ENCODE peak calls at places on chromosomes 12 and 14, in ten cellular contexts. One of them, this sample, is unnamed.

GRCh38 chr14:68627868-68628604 is 164.8 kb downstream of the ZFP36L1 start:
- DNase-seq in aorta: peak; percentile 63
- DNase-seq in IMR-90: no peak
- DNase-seq in activated T-helper 1 cell treated with anti-CD3 and anti-CD28 coated beads, Interleukin-2, amount 50 U/mL, for 16 hours: peak; percentile 35
- DNase-seq in DMS 273 treated with DMSO at 0.1 percent for 48 hours: no peak
- DNase-seq in WTC11: peak; percentile 88
- DNase-seq in activated naive CD4-positive, alpha-beta T cell treated with Interleukin-2 at 50 U/mL for 16 hours: peak; percentile 55
- DNase-seq in B cell: peak; percentile 83
- DNase-seq in NCI-H2081: no peak
- DNase-seq in astrocyte of the spinal cord: no peak
- DNase-seq in this sample: peak; percentile 91

GRCh38 chr14:72755766-72756165 is 138.1 kb downstream of the DPF3 start:
- DNase-seq in aorta: no peak
- DNase-seq in IMR-90: peak; percentile 19
- DNase-seq in activated T-helper 1 cell treated with anti-CD3 and anti-CD28 coated beads, Interleukin-2, amount 50 U/mL, for 16 hours: no peak
- DNase-seq in DMS 273 treated with DMSO at 0.1 percent for 48 hours: no peak
- DNase-seq in WTC11: no peak
- DNase-seq in activated naive CD4-positive, alpha-beta T cell treated with Interleukin-2 at 50 U/mL for 16 hours: no peak
- DNase-seq in B cell: no peak
- DNase-seq in NCI-H2081: no peak
- DNase-seq in astrocyte of the spinal cord: no peak
- DNase-seq in this sample: no peak

GRCh38 chr12:108349245-108349644 is 10.1 kb upstream of the CMKLR1 start:
- DNase-seq in aorta: peak; percentile 77
- DNase-seq in IMR-90: no peak
- DNase-seq in activated T-helper 1 cell treated with anti-CD3 and anti-CD28 coated beads, Interleukin-2, amount 50 U/mL, for 16 hours: no peak
- DNase-seq in DMS 273 treated with DMSO at 0.1 percent for 48 hours: no peak
- DNase-seq in WTC11: no peak
- DNase-seq in activated naive CD4-positive, alpha-beta T cell treated with Interleukin-2 at 50 U/mL for 16 hours: no peak
- DNase-seq in B cell: no peak
- DNase-seq in NCI-H2081: no peak
- DNase-seq in astrocyte of the spinal cord: peak; percentile 56
- DNase-seq in this sample: no peak

GRCh38 chr14:42222924-42223471 is 616.3 kb downstream of the LRFN5 start:
- DNase-seq in aorta: no peak
- DNase-seq in IMR-90: peak; percentile 83
- DNase-seq in activated T-helper 1 cell treated with anti-CD3 and anti-CD28 coated beads, Interleukin-2, amount 50 U/mL, for 16 hours: no peak
- DNase-seq in DMS 273 treated with DMSO at 0.1 percent for 48 hours: peak; percentile 97
- DNase-seq in WTC11: no peak
- DNase-seq in activated naive CD4-positive, alpha-beta T cell treated with Interleukin-2 at 50 U/mL for 16 hours: no peak
- DNase-seq in B cell: peak; percentile 11
- DNase-seq in NCI-H2081: peak; percentile 28
- DNase-seq in astrocyte of the spinal cord: peak; percentile 82
- DNase-seq in this sample: no peak

GRCh38 chr12:79886917-79887519 is 47.9 kb downstream of the PPP1R12A start:
- DNase-seq in aorta: no peak
- DNase-seq in IMR-90: peak; percentile 66
- DNase-seq in activated T-helper 1 cell treated with anti-CD3 and anti-CD28 coated beads, Interleukin-2, amount 50 U/mL, for 16 hours: no peak
- DNase-seq in DMS 273 treated with DMSO at 0.1 percent for 48 hours: no peak
- DNase-seq in WTC11: no peak
- DNase-seq in activated naive CD4-positive, alpha-beta T cell treated with Interleukin-2 at 50 U/mL for 16 hours: no peak
- DNase-seq in B cell: peak; percentile 10
- DNase-seq in NCI-H2081: peak; percentile 63
- DNase-seq in astrocyte of the spinal cord: peak; percentile 72
- DNase-seq in this sample: peak; percentile 9

GRCh38 chr14:29521526-29522137 is 406.0 kb downstream of the PRKD1 start:
- DNase-seq in aorta: no peak
- DNase-seq in IMR-90: peak; percentile 6
- DNase-seq in activated T-helper 1 cell treated with anti-CD3 and anti-CD28 coated beads, Interleukin-2, amount 50 U/mL, for 16 hours: no peak
- DNase-seq in DMS 273 treated with DMSO at 0.1 percent for 48 hours: no peak
- DNase-seq in WTC11: peak; percentile 51
- DNase-seq in activated naive CD4-positive, alpha-beta T cell treated with Interleukin-2 at 50 U/mL for 16 hours: no peak
- DNase-seq in B cell: no peak
- DNase-seq in NCI-H2081: peak; percentile 63
- DNase-seq in astrocyte of the spinal cord: no peak
- DNase-seq in this sample: no peak

GRCh38 chr14:68131907-68132306 is 312.3 kb downstream of the RAD51B start:
- DNase-seq in aorta: no peak
- DNase-seq in IMR-90: no peak
- DNase-seq in activated T-helper 1 cell treated with anti-CD3 and anti-CD28 coated beads, Interleukin-2, amount 50 U/mL, for 16 hours: no peak
- DNase-seq in DMS 273 treated with DMSO at 0.1 percent for 48 hours: no peak
- DNase-seq in WTC11: no peak
- DNase-seq in activated naive CD4-positive, alpha-beta T cell treated with Interleukin-2 at 50 U/mL for 16 hours: no peak
- DNase-seq in B cell: no peak
- DNase-seq in NCI-H2081: no peak
- DNase-seq in astrocyte of the spinal cord: no peak
- DNase-seq in this sample: no peak

GRCh38 chr12:130818381-130819247 is 20.4 kb downstream of the STX2 start:
- DNase-seq in aorta: peak; percentile 73
- DNase-seq in IMR-90: no peak
- DNase-seq in activated T-helper 1 cell treated with anti-CD3 and anti-CD28 coated beads, Interleukin-2, amount 50 U/mL, for 16 hours: peak; percentile 71
- DNase-seq in DMS 273 treated with DMSO at 0.1 percent for 48 hours: no peak
- DNase-seq in WTC11: peak; percentile 90
- DNase-seq in activated naive CD4-positive, alpha-beta T cell treated with Interleukin-2 at 50 U/mL for 16 hours: peak; percentile 81
- DNase-seq in B cell: peak; percentile 98
- DNase-seq in NCI-H2081: peak; percentile 45
- DNase-seq in astrocyte of the spinal cord: peak; percentile 17
- DNase-seq in this sample: peak; percentile 86

GRCh38 chr12:121769831-121770301 is 23.6 kb downstream of the RHOF start:
- DNase-seq in aorta: no peak
- DNase-seq in IMR-90: no peak
- DNase-seq in activated T-helper 1 cell treated with anti-CD3 and anti-CD28 coated beads, Interleukin-2, amount 50 U/mL, for 16 hours: no peak
- DNase-seq in DMS 273 treated with DMSO at 0.1 percent for 48 hours: no peak
- DNase-seq in WTC11: no peak
- DNase-seq in activated naive CD4-positive, alpha-beta T cell treated with Interleukin-2 at 50 U/mL for 16 hours: no peak
- DNase-seq in B cell: no peak
- DNase-seq in NCI-H2081: no peak
- DNase-seq in astrocyte of the spinal cord: no peak
- DNase-seq in this sample: no peak

GRCh38 chr12:70994217-70994788 is 73.8 kb upstream of the PTPRR start:
- DNase-seq in aorta: no peak
- DNase-seq in IMR-90: peak; percentile 42
- DNase-seq in activated T-helper 1 cell treated with anti-CD3 and anti-CD28 coated beads, Interleukin-2, amount 50 U/mL, for 16 hours: no peak
- DNase-seq in DMS 273 treated with DMSO at 0.1 percent for 48 hours: no peak
- DNase-seq in WTC11: no peak
- DNase-seq in activated naive CD4-positive, alpha-beta T cell treated with Interleukin-2 at 50 U/mL for 16 hours: no peak
- DNase-seq in B cell: no peak
- DNase-seq in NCI-H2081: peak; percentile 59
- DNase-seq in astrocyte of the spinal cord: peak; percentile 87
- DNase-seq in this sample: no peak

GRCh38 chr12:103912069-103912468 is 18.1 kb upstream of the HSP90B1 start:
- DNase-seq in aorta: no peak
- DNase-seq in IMR-90: no peak
- DNase-seq in activated T-helper 1 cell treated with anti-CD3 and anti-CD28 coated beads, Interleukin-2, amount 50 U/mL, for 16 hours: no peak
- DNase-seq in DMS 273 treated with DMSO at 0.1 percent for 48 hours: no peak
- DNase-seq in WTC11: no peak
- DNase-seq in activated naive CD4-positive, alpha-beta T cell treated with Interleukin-2 at 50 U/mL for 16 hours: no peak
- DNase-seq in B cell: no peak
- DNase-seq in NCI-H2081: no peak
- DNase-seq in astrocyte of the spinal cord: no peak
- DNase-seq in this sample: no peak

GRCh38 chr14:98622208-98623051 is 649.6 kb downstream of the BCL11B start:
- DNase-seq in aorta: no peak
- DNase-seq in IMR-90: no peak
- DNase-seq in activated T-helper 1 cell treated with anti-CD3 and anti-CD28 coated beads, Interleukin-2, amount 50 U/mL, for 16 hours: no peak
- DNase-seq in DMS 273 treated with DMSO at 0.1 percent for 48 hours: no peak
- DNase-seq in WTC11: no peak
- DNase-seq in activated naive CD4-positive, alpha-beta T cell treated with Interleukin-2 at 50 U/mL for 16 hours: no peak
- DNase-seq in B cell: no peak
- DNase-seq in NCI-H2081: no peak
- DNase-seq in astrocyte of the spinal cord: peak; percentile 30
- DNase-seq in this sample: no peak

GRCh38 chr12:2555487-2556082 is 239.2 kb upstream of the FKBP4 start:
- DNase-seq in aorta: no peak
- DNase-seq in IMR-90: no peak
- DNase-seq in activated T-helper 1 cell treated with anti-CD3 and anti-CD28 coated beads, Interleukin-2, amount 50 U/mL, for 16 hours: no peak
- DNase-seq in DMS 273 treated with DMSO at 0.1 percent for 48 hours: peak; percentile 0
- DNase-seq in WTC11: no peak
- DNase-seq in activated naive CD4-positive, alpha-beta T cell treated with Interleukin-2 at 50 U/mL for 16 hours: no peak
- DNase-seq in B cell: no peak
- DNase-seq in NCI-H2081: peak; percentile 82
- DNase-seq in astrocyte of the spinal cord: no peak
- DNase-seq in this sample: no peak

GRCh38 chr14:52338282-52338681 is 24.2 kb downstream of the PTGER2 start:
- DNase-seq in aorta: no peak
- DNase-seq in IMR-90: peak; percentile 70
- DNase-seq in activated T-helper 1 cell treated with anti-CD3 and anti-CD28 coated beads, Interleukin-2, amount 50 U/mL, for 16 hours: no peak
- DNase-seq in DMS 273 treated with DMSO at 0.1 percent for 48 hours: no peak
- DNase-seq in WTC11: no peak
- DNase-seq in activated naive CD4-positive, alpha-beta T cell treated with Interleukin-2 at 50 U/mL for 16 hours: no peak
- DNase-seq in B cell: no peak
- DNase-seq in NCI-H2081: no peak
- DNase-seq in astrocyte of the spinal cord: peak; percentile 61
- DNase-seq in this sample: no peak

GRCh38 chr14:24274101-24274543 is 2.7 kb upstream of the RABGGTA start:
- DNase-seq in aorta: no peak
- DNase-seq in IMR-90: peak; percentile 31
- DNase-seq in activated T-helper 1 cell treated with anti-CD3 and anti-CD28 coated beads, Interleukin-2, amount 50 U/mL, for 16 hours: peak; percentile 30
- DNase-seq in DMS 273 treated with DMSO at 0.1 percent for 48 hours: no peak
- DNase-seq in WTC11: no peak
- DNase-seq in activated naive CD4-positive, alpha-beta T cell treated with Interleukin-2 at 50 U/mL for 16 hours: peak; percentile 47
- DNase-seq in B cell: peak; percentile 71
- DNase-seq in NCI-H2081: no peak
- DNase-seq in astrocyte of the spinal cord: no peak
- DNase-seq in this sample: no peak

GRCh38 chr12:103793046-103793445 is 48.0 kb downstream of the NT5DC3 start:
- DNase-seq in aorta: no peak
- DNase-seq in IMR-90: no peak
- DNase-seq in activated T-helper 1 cell treated with anti-CD3 and anti-CD28 coated beads, Interleukin-2, amount 50 U/mL, for 16 hours: no peak
- DNase-seq in DMS 273 treated with DMSO at 0.1 percent for 48 hours: no peak
- DNase-seq in WTC11: no peak
- DNase-seq in activated naive CD4-positive, alpha-beta T cell treated with Interleukin-2 at 50 U/mL for 16 hours: no peak
- DNase-seq in B cell: no peak
- DNase-seq in NCI-H2081: no peak
- DNase-seq in astrocyte of the spinal cord: no peak
- DNase-seq in this sample: no peak

GRCh38 chr12:47321436-47321835 is 241.7 kb upstream of the AMIGO2 start:
- DNase-seq in aorta: no peak
- DNase-seq in IMR-90: no peak
- DNase-seq in activated T-helper 1 cell treated with anti-CD3 and anti-CD28 coated beads, Interleukin-2, amount 50 U/mL, for 16 hours: no peak
- DNase-seq in DMS 273 treated with DMSO at 0.1 percent for 48 hours: no peak
- DNase-seq in WTC11: no peak
- DNase-seq in activated naive CD4-positive, alpha-beta T cell treated with Interleukin-2 at 50 U/mL for 16 hours: no peak
- DNase-seq in B cell: no peak
- DNase-seq in NCI-H2081: no peak
- DNase-seq in astrocyte of the spinal cord: no peak
- DNase-seq in this sample: no peak

GRCh38 chr12:837548-837947 is 85.2 kb downstream of the WNK1 start:
- DNase-seq in aorta: no peak
- DNase-seq in IMR-90: no peak
- DNase-seq in activated T-helper 1 cell treated with anti-CD3 and anti-CD28 coated beads, Interleukin-2, amount 50 U/mL, for 16 hours: no peak
- DNase-seq in DMS 273 treated with DMSO at 0.1 percent for 48 hours: no peak
- DNase-seq in WTC11: no peak
- DNase-seq in activated naive CD4-positive, alpha-beta T cell treated with Interleukin-2 at 50 U/mL for 16 hours: no peak
- DNase-seq in B cell: no peak
- DNase-seq in NCI-H2081: no peak
- DNase-seq in astrocyte of the spinal cord: no peak
- DNase-seq in this sample: no peak

GRCh38 chr14:73125746-73126145 is 10.6 kb upstream of the PSEN1 start:
- DNase-seq in aorta: no peak
- DNase-seq in IMR-90: no peak
- DNase-seq in activated T-helper 1 cell treated with anti-CD3 and anti-CD28 coated beads, Interleukin-2, amount 50 U/mL, for 16 hours: no peak
- DNase-seq in DMS 273 treated with DMSO at 0.1 percent for 48 hours: no peak
- DNase-seq in WTC11: no peak
- DNase-seq in activated naive CD4-positive, alpha-beta T cell treated with Interleukin-2 at 50 U/mL for 16 hours: no peak
- DNase-seq in B cell: no peak
- DNase-seq in NCI-H2081: no peak
- DNase-seq in astrocyte of the spinal cord: no peak
- DNase-seq in this sample: no peak

GRCh38 chr12:53102883-53103807 is at the start of gene SOAT2:
- DNase-seq in aorta: no peak
- DNase-seq in IMR-90: no peak
- DNase-seq in activated T-helper 1 cell treated with anti-CD3 and anti-CD28 coated beads, Interleukin-2, amount 50 U/mL, for 16 hours: peak; percentile 27
- DNase-seq in DMS 273 treated with DMSO at 0.1 percent for 48 hours: no peak
- DNase-seq in WTC11: no peak
- DNase-seq in activated naive CD4-positive, alpha-beta T cell treated with Interleukin-2 at 50 U/mL for 16 hours: peak; percentile 55
- DNase-seq in B cell: no peak
- DNase-seq in NCI-H2081: peak; percentile 46
- DNase-seq in astrocyte of the spinal cord: no peak
- DNase-seq in this sample: no peak

GRCh38 chr12:95182868-95183415 is 34.3 kb downstream of the FGD6 start:
- DNase-seq in aorta: no peak
- DNase-seq in IMR-90: peak; percentile 73
- DNase-seq in activated T-helper 1 cell treated with anti-CD3 and anti-CD28 coated beads, Interleukin-2, amount 50 U/mL, for 16 hours: no peak
- DNase-seq in DMS 273 treated with DMSO at 0.1 percent for 48 hours: no peak
- DNase-seq in WTC11: no peak
- DNase-seq in activated naive CD4-positive, alpha-beta T cell treated with Interleukin-2 at 50 U/mL for 16 hours: no peak
- DNase-seq in B cell: no peak
- DNase-seq in NCI-H2081: no peak
- DNase-seq in astrocyte of the spinal cord: peak; percentile 82
- DNase-seq in this sample: no peak

GRCh38 chr12:111093428-111094142 is 173.2 kb upstream of the MYL2 start:
- DNase-seq in aorta: no peak
- DNase-seq in IMR-90: no peak
- DNase-seq in activated T-helper 1 cell treated with anti-CD3 and anti-CD28 coated beads, Interleukin-2, amount 50 U/mL, for 16 hours: no peak
- DNase-seq in DMS 273 treated with DMSO at 0.1 percent for 48 hours: no peak
- DNase-seq in WTC11: no peak
- DNase-seq in activated naive CD4-positive, alpha-beta T cell treated with Interleukin-2 at 50 U/mL for 16 hours: peak; percentile 7
- DNase-seq in B cell: peak; percentile 59
- DNase-seq in NCI-H2081: no peak
- DNase-seq in astrocyte of the spinal cord: no peak
- DNase-seq in this sample: no peak

GRCh38 chr12:25590021-25590721 is 37.1 kb upstream of the LMNTD1 start:
- DNase-seq in aorta: no peak
- DNase-seq in IMR-90: no peak
- DNase-seq in activated T-helper 1 cell treated with anti-CD3 and anti-CD28 coated beads, Interleukin-2, amount 50 U/mL, for 16 hours: no peak
- DNase-seq in DMS 273 treated with DMSO at 0.1 percent for 48 hours: no peak
- DNase-seq in WTC11: no peak
- DNase-seq in activated naive CD4-positive, alpha-beta T cell treated with Interleukin-2 at 50 U/mL for 16 hours: no peak
- DNase-seq in B cell: no peak
- DNase-seq in NCI-H2081: no peak
- DNase-seq in astrocyte of the spinal cord: no peak
- DNase-seq in this sample: no peak

GRCh38 chr12:56169225-56169759 is 11.1 kb downstream of the MYL6 start:
- DNase-seq in aorta: peak; percentile 9
- DNase-seq in IMR-90: no peak
- DNase-seq in activated T-helper 1 cell treated with anti-CD3 and anti-CD28 coated beads, Interleukin-2, amount 50 U/mL, for 16 hours: no peak
- DNase-seq in DMS 273 treated with DMSO at 0.1 percent for 48 hours: no peak
- DNase-seq in WTC11: no peak
- DNase-seq in activated naive CD4-positive, alpha-beta T cell treated with Interleukin-2 at 50 U/mL for 16 hours: no peak
- DNase-seq in B cell: no peak
- DNase-seq in NCI-H2081: no peak
- DNase-seq in astrocyte of the spinal cord: no peak
- DNase-seq in this sample: no peak

GRCh38 chr14:100673085-100673806 is 53.4 kb upstream of the DLK1 start:
- DNase-seq in aorta: no peak
- DNase-seq in IMR-90: no peak
- DNase-seq in activated T-helper 1 cell treated with anti-CD3 and anti-CD28 coated beads, Interleukin-2, amount 50 U/mL, for 16 hours: no peak
- DNase-seq in DMS 273 treated with DMSO at 0.1 percent for 48 hours: peak; percentile 30
- DNase-seq in WTC11: peak; percentile 62
- DNase-seq in activated naive CD4-positive, alpha-beta T cell treated with Interleukin-2 at 50 U/mL for 16 hours: no peak
- DNase-seq in B cell: no peak
- DNase-seq in NCI-H2081: peak; percentile 99
- DNase-seq in astrocyte of the spinal cord: no peak
- DNase-seq in this sample: peak; percentile 45

GRCh38 chr14:73754911-73755360 is 40.8 kb upstream of the PNMA1 start:
- DNase-seq in aorta: peak; percentile 70
- DNase-seq in IMR-90: peak; percentile 54
- DNase-seq in activated T-helper 1 cell treated with anti-CD3 and anti-CD28 coated beads, Interleukin-2, amount 50 U/mL, for 16 hours: no peak
- DNase-seq in DMS 273 treated with DMSO at 0.1 percent for 48 hours: no peak
- DNase-seq in WTC11: no peak
- DNase-seq in activated naive CD4-positive, alpha-beta T cell treated with Interleukin-2 at 50 U/mL for 16 hours: no peak
- DNase-seq in B cell: no peak
- DNase-seq in NCI-H2081: no peak
- DNase-seq in astrocyte of the spinal cord: peak; percentile 73
- DNase-seq in this sample: no peak

GRCh38 chr14:39505812-39506211 is 73.6 kb upstream of the FBXO33 start:
- DNase-seq in aorta: no peak
- DNase-seq in IMR-90: no peak
- DNase-seq in activated T-helper 1 cell treated with anti-CD3 and anti-CD28 coated beads, Interleukin-2, amount 50 U/mL, for 16 hours: no peak
- DNase-seq in DMS 273 treated with DMSO at 0.1 percent for 48 hours: no peak
- DNase-seq in WTC11: no peak
- DNase-seq in activated naive CD4-positive, alpha-beta T cell treated with Interleukin-2 at 50 U/mL for 16 hours: no peak
- DNase-seq in B cell: no peak
- DNase-seq in NCI-H2081: no peak
- DNase-seq in astrocyte of the spinal cord: no peak
- DNase-seq in this sample: no peak

GRCh38 chr12:29707846-29708245 is 75.9 kb downstream of the TMTC1 start:
- DNase-seq in aorta: no peak
- DNase-seq in IMR-90: no peak
- DNase-seq in activated T-helper 1 cell treated with anti-CD3 and anti-CD28 coated beads, Interleukin-2, amount 50 U/mL, for 16 hours: no peak
- DNase-seq in DMS 273 treated with DMSO at 0.1 percent for 48 hours: no peak
- DNase-seq in WTC11: no peak
- DNase-seq in activated naive CD4-positive, alpha-beta T cell treated with Interleukin-2 at 50 U/mL for 16 hours: no peak
- DNase-seq in B cell: no peak
- DNase-seq in NCI-H2081: no peak
- DNase-seq in astrocyte of the spinal cord: no peak
- DNase-seq in this sample: no peak

This sample was measured in T47D.